ENCODE peak calls at places on chromosomes 6 and 20, in seven cellular contexts. One of them, this sample, is unnamed.

GRCh38 chr6:159533568-159533967 is 159.5 kb downstream of the SOD2 start:
- DNase-seq in trophoblast cell: no peak
- DNase-seq in SW480: no peak
- DNase-seq in NAMALWA: no peak
- DNase-seq in endothelial cell: no peak
- DNase-seq in COLO829: no peak
- DNase-seq in activated gamma-delta T cell: no peak
- DNase-seq in this sample: no peak

GRCh38 chr6:166688901-166689300 is 61.9 kb upstream of the RPS6KA2 start:
- DNase-seq in NAMALWA: no peak
- DNase-seq in activated gamma-delta T cell: no peak
- DNase-seq in trophoblast cell: no peak
- DNase-seq in SW480: no peak
- DNase-seq in COLO829: no peak
- DNase-seq in endothelial cell: no peak
- DNase-seq in this sample: no peak

GRCh38 chr20:9270831-9271230 is 201.9 kb downstream of the PLCB4 start:
- DNase-seq in SW480: no peak
- DNase-seq in NAMALWA: no peak
- DNase-seq in activated gamma-delta T cell: no peak
- DNase-seq in endothelial cell: no peak
- DNase-seq in COLO829: peak; percentile 24
- DNase-seq in trophoblast cell: no peak
- DNase-seq in this sample: no peak

GRCh38 chr20:57146155-57146554 is 120.3 kb downstream of the BMP7 start:
- DNase-seq in SW480: no peak
- DNase-seq in NAMALWA: no peak
- DNase-seq in COLO829: no peak
- DNase-seq in trophoblast cell: no peak
- DNase-seq in endothelial cell: no peak
- DNase-seq in activated gamma-delta T cell: no peak
- DNase-seq in this sample: no peak

GRCh38 chr6:33783781-33784520 is 5.0 kb downstream of the LEMD2 start:
- DNase-seq in activated gamma-delta T cell: no peak
- DNase-seq in trophoblast cell: peak; percentile 59
- DNase-seq in COLO829: no peak
- DNase-seq in NAMALWA: no peak
- DNase-seq in SW480: no peak
- DNase-seq in endothelial cell: no peak
- DNase-seq in this sample: no peak

GRCh38 chr20:46642265-46642942 is 8.9 kb downstream of the SLC13A3 start:
- DNase-seq in endothelial cell: no peak
- DNase-seq in COLO829: no peak
- DNase-seq in NAMALWA: no peak
- DNase-seq in SW480: no peak
- DNase-seq in trophoblast cell: no peak
- DNase-seq in activated gamma-delta T cell: no peak
- DNase-seq in this sample: no peak

GRCh38 chr20:20566523-20566922 is 145.9 kb downstream of the RALGAPA2 start:
- DNase-seq in COLO829: no peak
- DNase-seq in activated gamma-delta T cell: no peak
- DNase-seq in endothelial cell: no peak
- DNase-seq in trophoblast cell: no peak
- DNase-seq in NAMALWA: no peak
- DNase-seq in SW480: no peak
- DNase-seq in this sample: no peak

GRCh38 chr6:118896339-118897136 is 2.6 kb downstream of the ASF1A start:
- DNase-seq in SW480: peak; percentile 69
- DNase-seq in COLO829: peak; percentile 55
- DNase-seq in trophoblast cell: peak; percentile 66
- DNase-seq in NAMALWA: peak; percentile 74
- DNase-seq in endothelial cell: no peak
- DNase-seq in activated gamma-delta T cell: no peak
- DNase-seq in this sample: no peak

GRCh38 chr6:152696543-152696942 is 1.2 kb upstream of the MYCT1 start:
- DNase-seq in trophoblast cell: peak; percentile 80
- DNase-seq in activated gamma-delta T cell: no peak
- DNase-seq in endothelial cell: no peak
- DNase-seq in NAMALWA: no peak
- DNase-seq in COLO829: no peak
- DNase-seq in SW480: no peak
- DNase-seq in this sample: no peak

GRCh38 chr6:100217225-100217624 is 223.2 kb upstream of the MCHR2 start:
- DNase-seq in endothelial cell: no peak
- DNase-seq in trophoblast cell: no peak
- DNase-seq in SW480: no peak
- DNase-seq in activated gamma-delta T cell: no peak
- DNase-seq in NAMALWA: no peak
- DNase-seq in COLO829: no peak
- DNase-seq in this sample: no peak